ENCODE peak calls at places on chromosomes 2 and 18, in six cellular contexts. G is OCI-LY7, M is neural progenitor cell, Q is HCT116, T is hepatocyte, U is SK-N-SH. K is an unnamed sample.

GRCh38 chr2:77521931-77522470 is at the start of gene LRRTM4:
- DNase-seq in U (peak; percentile 33), Q (no peak), M (peak; percentile 72), T (peak; percentile 47), G (no peak), K (peak; percentile 77)

GRCh38 chr2:217723078-217723477 is 279.7 kb downstream of the TNS1 start:
- DNase-seq in M (no peak), T (no peak), U (peak; percentile 27), G (no peak), Q (no peak), K (no peak)

GRCh38 chr2:13884271-13884976 is 748.1 kb upstream of the LRATD1 start:
- DNase-seq in M (no peak), G (no peak), Q (no peak), T (no peak), U (no peak), K (peak; percentile 10)

GRCh38 chr2:40955635-40956034 is 503.7 kb upstream of the SLC8A1 start:
- DNase-seq in Q (no peak), G (peak; percentile 12), M (no peak), U (no peak), T (peak; percentile 5), K (no peak)

GRCh38 chr2:215635071-215635787 is 199.4 kb upstream of the FN1 start:
- DNase-seq in Q (no peak), G (no peak), U (no peak), M (no peak), T (no peak), K (no peak)

GRCh38 chr2:240957656-240958365 is 40.6 kb upstream of the SNED1 start:
- DNase-seq in U (peak; percentile 79), G (no peak), T (peak; percentile 51), M (no peak), Q (no peak), K (no peak)

GRCh38 chr2:40200516-40200915 is 251.4 kb downstream of the SLC8A1 start:
- DNase-seq in T (no peak), Q (no peak), G (no peak), U (no peak), M (no peak), K (no peak)

GRCh38 chr2:235320341-235320740 is 173.5 kb upstream of the AGAP1 start:
- DNase-seq in G (no peak), T (no peak), Q (peak; percentile 40), U (no peak), M (no peak), K (no peak)

GRCh38 chr2:19643117-19643518 is 258.7 kb downstream of the TTC32 start:
- DNase-seq in T (no peak), Q (no peak), M (no peak), G (no peak), U (no peak), K (no peak)

GRCh38 chr18:3546106-3546505 is 96.1 kb downstream of the TGIF1 start:
- DNase-seq in Q (no peak), U (no peak), G (peak; percentile 35), M (no peak), T (no peak), K (no peak)

GRCh38 chr2:221304916-221305315 is 267.2 kb downstream of the EPHA4 start:
- DNase-seq in G (peak; percentile 57), U (no peak), Q (no peak), M (no peak), T (no peak), K (no peak)

GRCh38 chr2:29753676-29754444 is 167.5 kb downstream of the ALK start:
- DNase-seq in Q (no peak), U (peak; percentile 54), G (no peak), T (no peak), M (no peak), K (no peak)

GRCh38 chr2:172357442-172357841 is 69.9 kb upstream of the ITGA6 start:
- DNase-seq in M (no peak), T (no peak), U (no peak), Q (no peak), G (no peak), K (no peak)

GRCh38 chr2:137380610-137381009 is 583.7 kb upstream of the HNMT start:
- DNase-seq in T (no peak), G (no peak), M (no peak), U (no peak), Q (no peak), K (no peak)

GRCh38 chr2:158619496-158619895 is 162.7 kb downstream of the PKP4 start:
- DNase-seq in M (peak; percentile 7), G (no peak), U (no peak), Q (no peak), T (peak; percentile 14), K (peak; percentile 21)

GRCh38 chr2:201999289-201999688 is 34.4 kb upstream of the FZD7 start:
- DNase-seq in T (no peak), M (no peak), U (no peak), Q (no peak), G (no peak), K (no peak)

GRCh38 chr2:74499269-74499939 is at the start of gene LBX2:
- DNase-seq in Q (no peak), M (peak; percentile 60), T (no peak), U (peak; percentile 57), G (no peak), K (peak; percentile 57)

GRCh38 chr2:70995227-70995729 is 605 bp upstream of the TEX261 start:
- DNase-seq in M (peak; percentile 68), U (peak; percentile 72), G (peak; percentile 83), Q (peak; percentile 57), T (peak; percentile 78), K (peak; percentile 76)

GRCh38 chr2:37985333-37985732 is 60.2 kb downstream of the RMDN2 start:
- DNase-seq in T (no peak), U (no peak), Q (no peak), G (no peak), M (no peak), K (no peak)

GRCh38 chr2:102317715-102318114 is 6.4 kb downstream of the IL1RL1 start:
- DNase-seq in M (peak; percentile 5), Q (no peak), T (no peak), U (no peak), G (no peak), K (no peak)

GRCh38 chr2:54986266-54986665 is 64.0 kb downstream of the RTN4 start:
- DNase-seq in Q (no peak), M (no peak), T (no peak), G (no peak), U (no peak), K (no peak)

GRCh38 chr18:21141678-21142422 is 30.2 kb upstream of the ROCK1 start:
- DNase-seq in G (no peak), T (no peak), M (no peak), Q (no peak), U (no peak), K (peak; percentile 5)

GRCh38 chr2:10700078-10700803 is 10.5 kb upstream of the NOL10 start:
- DNase-seq in T (no peak), U (no peak), M (no peak), Q (no peak), G (no peak), K (no peak)

GRCh38 chr2:49444005-49444404 is 289.7 kb upstream of the FSHR start:
- DNase-seq in G (no peak), Q (no peak), M (no peak), T (no peak), U (no peak), K (no peak)

GRCh38 chr2:230866704-230867561 is 2.2 kb downstream of the ITM2C start:
- DNase-seq in T (no peak), M (peak; percentile 27), U (peak; percentile 58), G (peak; percentile 53), Q (no peak), K (no peak)

GRCh38 chr2:164719996-164720941 is 99.0 kb upstream of the GRB14 start:
- DNase-seq in M (no peak), G (no peak), U (peak; percentile 4), Q (no peak), T (no peak), K (no peak)

GRCh38 chr18:65753520-65753919 is 2.7 kb downstream of the CDH7 start:
- DNase-seq in T (peak; percentile 78), Q (no peak), M (peak; percentile 85), U (peak; percentile 69), G (peak; percentile 2), K (peak; percentile 86)

GRCh38 chr2:9997936-9998335 is 45.4 kb upstream of the KLF11 start:
- DNase-seq in U (no peak), T (no peak), G (no peak), M (no peak), Q (no peak), K (no peak)

GRCh38 chr2:98518106-98518505 is 73.4 kb downstream of the INPP4A start:
- DNase-seq in U (peak; percentile 56), Q (no peak), M (peak; percentile 19), T (no peak), G (peak; percentile 32), K (peak; percentile 37)

GRCh38 chr2:209426432-209426831 is 2.6 kb downstream of the MAP2 start:
- DNase-seq in M (peak; percentile 23), U (peak; percentile 9), Q (no peak), G (no peak), T (no peak), K (peak; percentile 68)

GRCh38 chr2:216775043-216775453 is 79.7 kb upstream of the IGFBP5 start:
- DNase-seq in G (no peak), T (peak; percentile 77), U (peak; percentile 34), Q (peak; percentile 4), M (no peak), K (no peak)

GRCh38 chr2:108612153-108612513 is 77.9 kb downstream of the LIMS1 start:
- DNase-seq in Q (no peak), M (no peak), U (no peak), G (peak; percentile 93), T (no peak), K (no peak)

GRCh38 chr2:156340818-156341481 is 8.4 kb upstream of the NR4A2 start:
- DNase-seq in G (no peak), Q (no peak), T (no peak), M (peak; percentile 61), U (no peak), K (peak; percentile 64)

GRCh38 chr2:50597206-50597605 is 434.7 kb downstream of the NRXN1 start:
- DNase-seq in M (no peak), Q (no peak), U (no peak), T (no peak), G (no peak), K (no peak)
- TF ChIP-seq EZH2phosphoT487 in M (no peak), Q (no peak), U (no peak), T (no peak), G (no peak), K (no peak)

GRCh38 chr2:404581-404980 is 116.7 kb upstream of the ALKAL2 start:
- DNase-seq in M (no peak), Q (no peak), T (no peak), G (no peak), U (no peak), K (no peak)
- TF ChIP-seq CTCF in M (no peak), Q (no peak), T (no peak), G (no peak), U (no peak), K (no peak)

GRCh38 chr2:23107341-23107941 is 277.5 kb upstream of the KLHL29 start:
- DNase-seq in Q (no peak), G (no peak), T (no peak), U (peak; percentile 63), M (no peak), K (no peak)
- TF ChIP-seq EZH2phosphoT487 in Q (no peak), G (no peak), T (no peak), U (no peak), M (no peak), K (no peak)

DNA sequence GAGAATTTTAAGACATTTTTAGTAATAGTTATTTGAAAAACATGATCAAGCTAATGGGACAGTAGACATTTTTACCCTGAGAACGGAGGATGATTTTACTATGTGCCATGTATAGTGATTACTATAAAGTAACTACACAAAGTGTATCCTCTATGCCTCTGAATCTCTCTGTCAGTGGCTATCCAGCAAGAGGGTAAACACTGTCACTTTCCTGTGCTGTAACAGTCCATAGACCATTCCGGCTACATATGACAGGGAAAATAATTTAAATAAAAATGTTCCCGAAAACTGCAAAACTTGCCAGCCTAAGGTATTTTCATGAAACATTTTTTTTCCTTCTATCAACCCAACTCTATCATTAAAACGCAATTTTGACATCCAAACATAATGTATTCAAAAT is 1632.2 kb upstream of the ACVR2A start:
- DNase-seq in Q (no peak), T (no peak), G (no peak), M (no peak), U (no peak), K (no peak)
- TF ChIP-seq CTCF in Q (no peak), T (no peak), G (no peak), M (no peak), U (no peak), K (no peak)